ENCODE peak calls at places on chromosomes 13 and 19, in eight cellular contexts. U, R, F, T, I, Y, W and O are unnamed samples.

GRCh38 chr13:33218426-33218825 is 67.1 kb downstream of the STARD13 start:
- DNase-seq in F (no peak), W (no peak), T (no peak), Y (no peak), R (peak), U (no peak), I (no peak), O (no peak)

GRCh38 chr13:42046448-42046847 is 2.0 kb upstream of the DGKH start:
- DNase-seq in U (no peak), I (no peak), T (no peak), R (no peak), W (no peak), F (no peak), Y (no peak), O (no peak)

GRCh38 chr13:99871249-99871898 is 100.2 kb downstream of the ZIC5 start:
- DNase-seq in I (no peak), U (no peak), T (no peak), F (no peak), Y (no peak), R (no peak), W (no peak), O (no peak)

GRCh38 chr19:50808856-50809255 is 14.7 kb downstream of the KLK1 start:
- DNase-seq in W (no peak), R (no peak), F (no peak), I (no peak), T (no peak), Y (no peak), U (no peak), O (no peak)

GRCh38 chr19:6362351-6362801 is 1.0 kb downstream of the CLPP start:
- DNase-seq in I (no peak), U (no peak), Y (no peak), W (peak), F (no peak), R (no peak), T (no peak), O (no peak)

GRCh38 chr19:18776288-18776594 is 14.9 kb downstream of the COMP start:
- DNase-seq in I (no peak), U (no peak), F (no peak), W (peak), Y (no peak), T (no peak), R (peak), O (peak)

GRCh38 chr19:2491130-2491801 is 15.3 kb downstream of the GADD45B start:
- DNase-seq in W (peak), Y (no peak), I (peak), F (no peak), U (no peak), T (peak), R (peak), O (peak)

GRCh38 chr13:46179576-46180368 is 2.2 kb downstream of the LCP1 start:
- DNase-seq in F (no peak), R (no peak), T (no peak), W (no peak), I (peak), U (peak), Y (no peak), O (no peak)

GRCh38 chr13:23418776-23419683 is 14.5 kb downstream of the SACS start:
- DNase-seq in F (no peak), Y (no peak), R (peak), I (no peak), U (no peak), T (no peak), W (no peak), O (no peak)

GRCh38 chr13:46593403-46593802 is 40.4 kb downstream of the LRCH1 start:
- DNase-seq in F (no peak), U (no peak), I (no peak), T (no peak), R (no peak), W (no peak), Y (no peak), O (no peak)

GRCh38 chr13:81927347-81927746 is 1586.4 kb upstream of the SPRY2 start:
- DNase-seq in T (no peak), I (no peak), Y (no peak), R (peak), W (no peak), U (no peak), F (no peak), O (peak)

GRCh38 chr13:81929988-81930387 is 1589.1 kb upstream of the SPRY2 start:
- DNase-seq in I (no peak), W (peak), U (no peak), F (no peak), T (peak), Y (no peak), R (peak), O (peak)
- TF ChIP-seq CTCF in I (no peak), W (peak), U (no peak), F (no peak), T (peak), Y (peak), R (peak), O (peak)

DNA sequence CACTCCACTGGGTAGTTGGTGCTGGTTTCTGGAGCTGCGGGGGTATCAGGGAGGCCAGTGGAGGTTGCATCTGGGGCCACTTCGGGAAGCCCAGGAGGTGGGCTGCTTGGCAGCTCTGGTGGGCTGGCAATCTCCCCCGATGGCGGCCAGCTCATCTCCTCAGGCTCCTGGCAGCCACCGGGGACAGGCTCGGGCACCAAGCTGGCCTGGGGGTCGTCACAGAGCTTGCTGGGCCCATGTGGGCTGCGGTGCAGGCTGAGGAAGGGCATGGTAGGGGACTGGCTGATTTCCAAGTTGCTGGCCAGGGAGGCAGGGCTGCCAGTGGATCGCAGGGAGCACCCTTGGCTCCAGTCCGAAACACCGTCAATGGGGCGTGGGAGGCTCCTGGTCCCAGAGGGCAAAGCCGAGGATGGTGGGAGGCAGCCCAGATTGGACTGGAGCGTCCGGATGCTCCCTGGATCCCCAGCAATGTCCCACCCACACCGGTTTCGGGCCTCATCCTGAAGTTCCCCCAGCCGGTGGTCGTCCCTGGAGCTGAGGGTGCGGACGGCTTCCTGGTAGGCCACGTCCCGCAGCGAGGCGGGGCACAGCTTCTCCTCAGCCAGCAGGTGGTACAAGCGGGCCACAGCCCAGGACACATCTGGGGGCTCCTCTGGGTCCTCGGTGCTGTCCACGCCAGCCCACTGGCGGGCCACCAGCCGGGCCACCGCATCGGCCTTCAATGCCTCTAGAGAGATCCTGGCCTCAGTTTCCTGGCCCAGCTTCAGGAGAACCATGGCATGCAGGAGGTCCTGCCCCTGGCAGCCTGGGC is 13.8 kb downstream of the TICAM1 start:
- DNase-seq in Y (no peak), F (no peak), W (no peak), I (no peak), R (no peak), T (no peak), U (no peak), O (no peak)
- TF ChIP-seq CTCF in Y (no peak), F (no peak), W (no peak), I (no peak), R (no peak), T (no peak), U (no peak), O (no peak)

GRCh38 chr13:78589206-78589605 is 14.1 kb downstream of the POU4F1 start:
- DNase-seq in I (no peak), R (no peak), F (no peak), T (no peak), U (no peak), W (peak), Y (no peak), O (no peak)
- TF ChIP-seq CTCF in I (no peak), R (no peak), F (no peak), T (no peak), U (no peak), W (no peak), Y (no peak), O (no peak)

GRCh38 chr13:107370036-107370785 is 802.3 kb upstream of the ARGLU1 start:
- DNase-seq in T (peak), F (no peak), R (peak), W (peak), I (no peak), U (no peak), Y (no peak), O (peak)

GRCh38 chr13:107375701-107376350 is 807.9 kb upstream of the ARGLU1 start:
- DNase-seq in W (no peak), T (peak), F (no peak), R (no peak), Y (no peak), U (no peak), I (no peak), O (no peak)

GRCh38 chr13:107374038-107374437 is 806.1 kb upstream of the ARGLU1 start:
- DNase-seq in T (peak), I (no peak), Y (no peak), W (no peak), R (no peak), F (no peak), U (no peak), O (peak)

GRCh38 chr13:107376393-107377085 is 808.6 kb upstream of the ARGLU1 start:
- DNase-seq in I (no peak), U (no peak), Y (no peak), R (no peak), F (no peak), W (no peak), T (peak), O (no peak)

DNA sequence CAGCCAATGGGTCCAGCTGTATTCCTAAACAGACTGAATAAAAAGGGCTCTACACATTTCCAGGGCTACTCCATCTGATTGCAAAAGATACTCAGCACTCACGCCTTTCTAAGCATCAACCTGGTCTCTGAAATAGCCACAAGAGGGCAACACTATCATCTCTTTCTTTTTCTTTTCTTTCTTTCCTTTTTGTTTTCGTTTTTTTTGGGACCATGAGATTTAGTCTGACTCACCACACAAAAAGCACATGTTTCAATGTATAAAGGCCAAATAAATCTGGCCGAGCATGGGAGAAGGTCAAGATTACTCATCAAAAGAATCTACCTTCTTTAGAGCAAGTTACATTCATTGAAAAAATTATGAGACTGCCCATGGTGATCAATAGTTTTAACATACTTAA is 805.6 kb upstream of the ARGLU1 start:
- DNase-seq in I (no peak), R (peak), Y (no peak), T (peak), U (no peak), W (peak), F (no peak), O (peak)
- TF ChIP-seq CTCF in I (peak), R (peak), Y (no peak), T (peak), U (peak), W (peak), F (no peak), O (peak)